ENCODE peak calls at places on chromosomes 5 and 9, in ten cellular contexts. D is GM03348; B is CD4-positive, alpha-beta T cell; H is lower lobe of right lung; X is GM06990; N is prostate gland; J is T-helper 2 cell; Y is stromal cell of bone marrow; G is sciatic nerve; O is fibroblast of lung. C is an unnamed sample.

GRCh38 chr5:125277494-125278154 is 531.2 kb upstream of the ZNF608 start:
- DNase-seq in D (peak), B (no peak), H (no peak), X (no peak), N (no peak), J (no peak), Y (peak), G (no peak), O (peak), C (peak)

GRCh38 chr9:123085916-123086315 is 52.4 kb downstream of the GPR21 start:
- DNase-seq in D (no peak), B (no peak), H (no peak), X (no peak), N (no peak), J (no peak), Y (no peak), G (no peak), O (no peak), C (no peak)

GRCh38 chr5:103346162-103346748 is 87.7 kb downstream of the MACIR start:
- DNase-seq in D (no peak), B (no peak), H (no peak), X (no peak), N (no peak), J (no peak), Y (no peak), G (no peak), O (no peak), C (no peak)

GRCh38 chr5:52041843-52042242 is 658.6 kb downstream of the ISL1 start:
- DNase-seq in D (no peak), B (no peak), H (no peak), X (no peak), N (no peak), J (no peak), Y (no peak), G (no peak), O (no peak), C (no peak)

GRCh38 chr5:1737790-1738405 is 61.7 kb downstream of the MRPL36 start:
- DNase-seq in D (peak), B (peak), H (no peak), X (no peak), N (no peak), J (no peak), Y (peak), G (no peak), O (peak), C (peak)

GRCh38 chr5:147361441-147362175 is 126.8 kb downstream of the STK32A start:
- DNase-seq in D (no peak), B (no peak), H (no peak), X (no peak), N (no peak), J (no peak), Y (no peak), G (no peak), O (no peak), C (no peak)

GRCh38 chr9:134561427-134562145 is 80.0 kb upstream of the COL5A1 start:
- DNase-seq in D (no peak), B (no peak), H (no peak), X (no peak), N (no peak), J (no peak), Y (no peak), G (peak), O (no peak), C (no peak)

GRCh38 chr5:84290161-84290560 is 94.5 kb downstream of the EDIL3 start:
- DNase-seq in D (peak), B (no peak), H (no peak), X (no peak), N (no peak), J (no peak), Y (no peak), G (no peak), O (no peak), C (no peak)

GRCh38 chr5:132595624-132596023 is 38.8 kb downstream of the RAD50 start:
- DNase-seq in D (no peak), B (no peak), H (no peak), X (no peak), N (no peak), J (no peak), Y (no peak), G (no peak), O (no peak), C (no peak)

GRCh38 chr5:43685271-43685950 is 82.4 kb downstream of the NNT start:
- DNase-seq in D (no peak), B (no peak), H (no peak), X (no peak), N (no peak), J (no peak), Y (no peak), G (no peak), O (peak), C (peak)

GRCh38 chr5:34756781-34757624 is 82.0 kb upstream of the TTC23L start:
- DNase-seq in D (no peak), B (no peak), H (no peak), X (no peak), N (no peak), J (no peak), Y (peak), G (no peak), O (peak), C (no peak)

GRCh38 chr5:73387630-73388370 is 60.8 kb downstream of the FOXD1 start:
- DNase-seq in D (no peak), B (peak), H (no peak), X (peak), N (no peak), J (no peak), Y (no peak), G (no peak), O (peak), C (no peak)

GRCh38 chr5:79858097-79858723 is 132.9 kb downstream of the MTX3 start:
- DNase-seq in D (peak), B (peak), H (peak), X (no peak), N (peak), J (peak), Y (no peak), G (peak), O (peak), C (peak)

GRCh38 chr5:172805736-172806255 is 28.3 kb upstream of the ERGIC1 start:
- DNase-seq in D (no peak), B (no peak), H (no peak), X (no peak), N (no peak), J (no peak), Y (no peak), G (no peak), O (no peak), C (no peak)

GRCh38 chr5:120454094-120454798 is 9.9 kb upstream of the PRR16 start:
- DNase-seq in D (peak), B (no peak), H (no peak), X (no peak), N (peak), J (no peak), Y (peak), G (no peak), O (peak), C (peak)